ENCODE peak calls at places on chromosome 1, in nine cellular contexts. One of them, this sample, is unnamed.

GRCh38 chr1:18407166-18408045 is 73.3 kb upstream of the KLHDC7A start:
- DNase-seq in DMS53: no peak
- DNase-seq in GM20000: no peak
- DNase-seq in OCI-LY7: no peak
- DNase-seq in fibroblast of mammary gland: no peak
- DNase-seq in choroid plexus epithelial cell: no peak
- DNase-seq in activated naive CD8-positive, alpha-beta T cell treated with anti-CD3 and anti-CD28 coated beads, Interleukin-2, amount 50 U/mL, for 24 hours: no peak
- DNase-seq in CD8-positive, alpha-beta memory T cell: no peak
- DNase-seq in CD4-positive, alpha-beta T cell: no peak
- DNase-seq in this sample: no peak

GRCh38 chr1:23980725-23981063 is 567 bp upstream of the SRSF10 start:
- DNase-seq in fibroblast of mammary gland: peak
- DNase-seq in CD8-positive, alpha-beta memory T cell: no peak
- DNase-seq in GM20000: peak
- DNase-seq in CD4-positive, alpha-beta T cell: peak
- DNase-seq in DMS53: peak
- DNase-seq in OCI-LY7: peak
- DNase-seq in choroid plexus epithelial cell: peak
- DNase-seq in activated naive CD8-positive, alpha-beta T cell treated with anti-CD3 and anti-CD28 coated beads, Interleukin-2, amount 50 U/mL, for 24 hours: peak
- DNase-seq in this sample: peak

GRCh38 chr1:215260711-215261110 is 178.2 kb downstream of the KCNK2 start:
- DNase-seq in choroid plexus epithelial cell: no peak
- DNase-seq in DMS53: no peak
- DNase-seq in CD4-positive, alpha-beta T cell: no peak
- DNase-seq in GM20000: no peak
- DNase-seq in activated naive CD8-positive, alpha-beta T cell treated with anti-CD3 and anti-CD28 coated beads, Interleukin-2, amount 50 U/mL, for 24 hours: no peak
- DNase-seq in CD8-positive, alpha-beta memory T cell: no peak
- DNase-seq in fibroblast of mammary gland: no peak
- DNase-seq in OCI-LY7: no peak
- DNase-seq in this sample: no peak

GRCh38 chr1:44326066-44326701 is 28.9 kb downstream of the ERI3 start:
- DNase-seq in CD4-positive, alpha-beta T cell: no peak
- DNase-seq in CD8-positive, alpha-beta memory T cell: no peak
- DNase-seq in activated naive CD8-positive, alpha-beta T cell treated with anti-CD3 and anti-CD28 coated beads, Interleukin-2, amount 50 U/mL, for 24 hours: no peak
- DNase-seq in choroid plexus epithelial cell: no peak
- DNase-seq in fibroblast of mammary gland: no peak
- DNase-seq in DMS53: no peak
- DNase-seq in OCI-LY7: no peak
- DNase-seq in GM20000: no peak
- DNase-seq in this sample: no peak

GRCh38 chr1:41568204-41568603 is 83.7 kb upstream of the EDN2 start:
- DNase-seq in GM20000: no peak
- DNase-seq in choroid plexus epithelial cell: no peak
- DNase-seq in OCI-LY7: no peak
- DNase-seq in CD8-positive, alpha-beta memory T cell: no peak
- DNase-seq in fibroblast of mammary gland: no peak
- DNase-seq in DMS53: no peak
- DNase-seq in CD4-positive, alpha-beta T cell: no peak
- DNase-seq in activated naive CD8-positive, alpha-beta T cell treated with anti-CD3 and anti-CD28 coated beads, Interleukin-2, amount 50 U/mL, for 24 hours: no peak
- DNase-seq in this sample: no peak

GRCh38 chr1:176017722-176018121 is 189.4 kb downstream of the COP1 start:
- DNase-seq in activated naive CD8-positive, alpha-beta T cell treated with anti-CD3 and anti-CD28 coated beads, Interleukin-2, amount 50 U/mL, for 24 hours: no peak
- DNase-seq in CD4-positive, alpha-beta T cell: no peak
- DNase-seq in OCI-LY7: peak
- DNase-seq in fibroblast of mammary gland: no peak
- DNase-seq in GM20000: peak
- DNase-seq in DMS53: no peak
- DNase-seq in choroid plexus epithelial cell: no peak
- DNase-seq in CD8-positive, alpha-beta memory T cell: no peak
- DNase-seq in this sample: no peak

GRCh38 chr1:233085566-233085965 is 135.2 kb downstream of the NTPCR start:
- DNase-seq in OCI-LY7: no peak
- DNase-seq in CD4-positive, alpha-beta T cell: no peak
- DNase-seq in activated naive CD8-positive, alpha-beta T cell treated with anti-CD3 and anti-CD28 coated beads, Interleukin-2, amount 50 U/mL, for 24 hours: no peak
- DNase-seq in GM20000: no peak
- DNase-seq in choroid plexus epithelial cell: no peak
- DNase-seq in fibroblast of mammary gland: no peak
- DNase-seq in CD8-positive, alpha-beta memory T cell: no peak
- DNase-seq in DMS53: no peak
- DNase-seq in this sample: no peak

GRCh38 chr1:46081206-46081605 is 51.2 kb downstream of the PIK3R3 start:
- DNase-seq in fibroblast of mammary gland: no peak
- DNase-seq in DMS53: no peak
- DNase-seq in OCI-LY7: no peak
- DNase-seq in activated naive CD8-positive, alpha-beta T cell treated with anti-CD3 and anti-CD28 coated beads, Interleukin-2, amount 50 U/mL, for 24 hours: no peak
- DNase-seq in GM20000: no peak
- DNase-seq in choroid plexus epithelial cell: no peak
- DNase-seq in CD8-positive, alpha-beta memory T cell: no peak
- DNase-seq in CD4-positive, alpha-beta T cell: no peak
- DNase-seq in this sample: no peak

GRCh38 chr1:61277129-61277801 is 194.9 kb downstream of the NFIA start:
- DNase-seq in choroid plexus epithelial cell: no peak
- DNase-seq in CD4-positive, alpha-beta T cell: no peak
- DNase-seq in DMS53: no peak
- DNase-seq in fibroblast of mammary gland: no peak
- DNase-seq in OCI-LY7: no peak
- DNase-seq in GM20000: no peak
- DNase-seq in CD8-positive, alpha-beta memory T cell: no peak
- DNase-seq in activated naive CD8-positive, alpha-beta T cell treated with anti-CD3 and anti-CD28 coated beads, Interleukin-2, amount 50 U/mL, for 24 hours: no peak
- DNase-seq in this sample: no peak

GRCh38 chr1:51313961-51314777 is 16.2 kb downstream of the TTC39A start:
- DNase-seq in choroid plexus epithelial cell: peak
- DNase-seq in CD8-positive, alpha-beta memory T cell: no peak
- DNase-seq in DMS53: peak
- DNase-seq in OCI-LY7: no peak
- DNase-seq in fibroblast of mammary gland: peak
- DNase-seq in CD4-positive, alpha-beta T cell: no peak
- DNase-seq in GM20000: no peak
- DNase-seq in activated naive CD8-positive, alpha-beta T cell treated with anti-CD3 and anti-CD28 coated beads, Interleukin-2, amount 50 U/mL, for 24 hours: no peak
- DNase-seq in this sample: no peak

GRCh38 chr1:223810586-223810985 is 35.2 kb downstream of the TP53BP2 start:
- DNase-seq in CD8-positive, alpha-beta memory T cell: no peak
- DNase-seq in choroid plexus epithelial cell: no peak
- DNase-seq in GM20000: no peak
- DNase-seq in DMS53: no peak
- DNase-seq in activated naive CD8-positive, alpha-beta T cell treated with anti-CD3 and anti-CD28 coated beads, Interleukin-2, amount 50 U/mL, for 24 hours: no peak
- DNase-seq in OCI-LY7: no peak
- DNase-seq in fibroblast of mammary gland: peak
- DNase-seq in CD4-positive, alpha-beta T cell: no peak
- DNase-seq in this sample: no peak

GRCh38 chr1:63721531-63722189 is 52.2 kb upstream of the ROR1 start:
- DNase-seq in activated naive CD8-positive, alpha-beta T cell treated with anti-CD3 and anti-CD28 coated beads, Interleukin-2, amount 50 U/mL, for 24 hours: no peak
- DNase-seq in DMS53: peak
- DNase-seq in GM20000: no peak
- DNase-seq in CD8-positive, alpha-beta memory T cell: no peak
- DNase-seq in CD4-positive, alpha-beta T cell: no peak
- DNase-seq in OCI-LY7: no peak
- DNase-seq in choroid plexus epithelial cell: peak
- DNase-seq in fibroblast of mammary gland: peak
- DNase-seq in this sample: no peak

This sample was measured in K562.